ENCODE peak calls at places on chromosome 4, in seven cellular contexts. V, G, L, R, I, Q and N are unnamed samples.

GRCh38 chr4:242121-242848 is 63.0 kb downstream of the ZNF732 start:
- DNase-seq in Q (peak; percentile 41), I (peak; percentile 59), R (peak; percentile 30), V (peak; percentile 72), L (peak; percentile 51), G (peak; percentile 69), N (peak; percentile 16)

GRCh38 chr4:41569957-41570356 is 32.0 kb downstream of the LIMCH1 start:
- DNase-seq in R (no peak), L (no peak), I (peak; percentile 59), Q (no peak), V (peak; percentile 77), G (no peak), N (no peak)

GRCh38 chr4:81084029-81084428 is 53.5 kb downstream of the BMP3 start:
- DNase-seq in L (peak; percentile 33), Q (no peak), G (no peak), V (no peak), R (no peak), I (no peak), N (peak; percentile 15)

GRCh38 chr4:42643685-42644084 is 13.2 kb downstream of the ATP8A1 start:
- DNase-seq in G (no peak), Q (no peak), L (no peak), V (no peak), I (no peak), R (no peak), N (no peak)

GRCh38 chr4:65589331-65589730 is 81.0 kb downstream of the EPHA5 start:
- DNase-seq in L (no peak), Q (no peak), G (no peak), I (no peak), V (no peak), R (no peak), N (no peak)

GRCh38 chr4:170259631-170260153 is 169.9 kb upstream of the AADAT start:
- DNase-seq in I (no peak), V (peak; percentile 74), R (peak; percentile 71), L (peak; percentile 86), G (peak; percentile 67), Q (peak; percentile 52), N (peak; percentile 76)

GRCh38 chr4:85967872-85968271 is 392.0 kb downstream of the MAPK10 start:
- DNase-seq in I (no peak), Q (no peak), G (no peak), R (no peak), V (no peak), L (no peak), N (no peak)

GRCh38 chr4:169010125-169011023 is at the start of gene CBR4:
- DNase-seq in L (peak; percentile 100), G (peak; percentile 99), R (peak; percentile 98), V (peak; percentile 99), Q (peak; percentile 92), I (peak; percentile 98), N (peak; percentile 77)

DNA sequence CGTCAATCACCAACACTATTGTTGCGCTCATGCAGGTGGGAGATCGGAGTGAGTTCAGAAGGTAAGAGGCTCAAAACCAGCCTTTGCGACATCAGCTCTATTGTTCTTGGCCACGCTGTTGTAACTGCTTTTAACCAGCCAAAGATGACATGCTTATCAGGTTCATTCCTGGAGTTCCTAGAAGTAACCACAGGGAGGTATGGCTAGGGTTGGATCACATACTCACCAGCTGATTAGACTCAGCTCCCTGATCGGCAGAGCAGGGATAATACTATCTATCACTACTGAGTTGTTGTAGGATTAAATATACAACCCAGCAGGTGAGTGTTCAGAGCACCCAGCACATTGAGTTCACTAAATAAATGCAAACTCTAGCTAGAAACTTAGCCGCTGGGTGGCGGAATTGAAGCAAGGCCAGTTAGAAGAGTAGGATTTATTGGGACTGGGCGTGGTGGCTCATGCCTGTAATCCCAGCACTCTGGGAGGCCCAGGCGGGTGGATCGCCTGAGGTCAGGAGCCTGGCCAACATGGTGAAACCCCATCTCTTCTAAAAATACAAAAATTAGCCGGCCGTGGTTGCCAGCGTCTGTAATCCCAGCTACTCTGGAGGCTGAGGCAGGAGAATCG is 12.4 kb downstream of the SLC34A2 start:
- DNase-seq in G (peak; percentile 40), Q (no peak), I (no peak), L (no peak), V (no peak), R (no peak), N (no peak)
- TF ChIP-seq CTCF in G (no peak), Q (no peak), I (no peak), L (no peak), V (no peak), R (no peak), N (no peak)

GRCh38 chr4:99154658-99155342 is 10.7 kb upstream of the ADH4 start:
- DNase-seq in G (no peak), I (no peak), Q (no peak), R (no peak), V (no peak), L (no peak), N (no peak)

GRCh38 chr4:99156992-99157391 is 12.9 kb upstream of the ADH4 start:
- DNase-seq in V (no peak), Q (no peak), G (no peak), R (no peak), L (no peak), I (no peak), N (no peak)

GRCh38 chr4:99157478-99157935 is 13.4 kb upstream of the ADH4 start:
- DNase-seq in I (no peak), R (no peak), V (no peak), L (no peak), Q (no peak), G (no peak), N (no peak)

GRCh38 chr4:99161700-99162099 is 17.6 kb upstream of the ADH4 start:
- DNase-seq in I (no peak), Q (no peak), G (no peak), L (no peak), R (no peak), V (no peak), N (no peak)

DNA sequence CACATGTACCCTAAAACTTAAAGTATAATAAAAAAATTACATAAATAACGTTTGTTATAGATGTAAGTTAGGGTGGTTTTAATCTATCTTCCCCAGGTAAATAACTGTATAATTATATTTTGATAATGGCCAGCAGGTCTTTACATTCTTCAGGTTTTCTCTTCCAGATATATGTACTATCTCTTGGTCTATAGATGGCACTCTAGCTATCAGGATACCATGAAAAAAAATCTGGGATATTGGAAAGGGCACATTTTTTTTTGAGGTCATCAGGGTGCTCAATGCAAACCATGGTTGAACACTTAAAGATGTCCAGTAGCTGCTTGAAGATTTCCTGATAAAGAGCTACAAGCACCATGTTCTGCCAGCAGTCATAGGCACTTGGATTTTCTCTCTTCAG is 15.6 kb upstream of the ADH4 start:
- DNase-seq in Q (no peak), G (no peak), V (no peak), I (no peak), L (no peak), R (no peak), N (no peak)
- TF ChIP-seq CTCF in Q (no peak), G (no peak), V (no peak), I (no peak), L (no peak), R (no peak), N (peak; percentile 30)

GRCh38 chr4:102638621-102639020 is 122.1 kb downstream of the MANBA start:
- DNase-seq in G (no peak), L (no peak), I (no peak), V (no peak), R (no peak), Q (no peak), N (no peak)
- TF ChIP-seq CTCF in G (no peak), L (no peak), I (no peak), V (no peak), R (no peak), Q (no peak), N (no peak)

DNA sequence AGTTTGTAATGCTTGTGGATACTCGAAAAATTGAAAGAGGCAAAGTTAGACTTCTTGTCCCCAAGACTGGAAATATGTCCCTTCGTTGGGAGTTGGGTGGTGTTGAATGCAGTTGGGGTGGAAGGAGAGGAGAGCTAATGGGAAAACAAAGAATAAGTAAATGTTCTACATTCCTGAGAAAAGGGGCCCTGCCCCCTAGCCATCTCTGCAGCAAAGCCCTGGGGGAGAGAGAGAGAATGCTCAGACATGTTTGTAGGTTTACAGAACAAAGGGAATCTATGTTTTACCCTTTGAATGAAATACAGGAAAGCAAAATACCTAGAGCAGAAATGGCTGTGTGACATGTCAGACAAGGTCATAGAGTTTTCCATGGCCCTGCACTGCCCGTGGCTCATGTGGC is 88.1 kb downstream of the RASL11B start:
- DNase-seq in R (no peak), V (no peak), Q (no peak), L (no peak), G (no peak), I (no peak), N (no peak)
- TF ChIP-seq CTCF in R (no peak), V (no peak), Q (no peak), L (no peak), G (no peak), I (no peak), N (no peak)

GRCh38 chr4:6727081-6727942 is 11.3 kb downstream of the BLOC1S4 start:
- DNase-seq in G (no peak), Q (no peak), R (no peak), L (peak; percentile 73), V (no peak), I (no peak), N (no peak)
- TF ChIP-seq CTCF in G (no peak), Q (no peak), R (no peak), L (no peak), V (no peak), I (no peak), N (no peak)

DNA sequence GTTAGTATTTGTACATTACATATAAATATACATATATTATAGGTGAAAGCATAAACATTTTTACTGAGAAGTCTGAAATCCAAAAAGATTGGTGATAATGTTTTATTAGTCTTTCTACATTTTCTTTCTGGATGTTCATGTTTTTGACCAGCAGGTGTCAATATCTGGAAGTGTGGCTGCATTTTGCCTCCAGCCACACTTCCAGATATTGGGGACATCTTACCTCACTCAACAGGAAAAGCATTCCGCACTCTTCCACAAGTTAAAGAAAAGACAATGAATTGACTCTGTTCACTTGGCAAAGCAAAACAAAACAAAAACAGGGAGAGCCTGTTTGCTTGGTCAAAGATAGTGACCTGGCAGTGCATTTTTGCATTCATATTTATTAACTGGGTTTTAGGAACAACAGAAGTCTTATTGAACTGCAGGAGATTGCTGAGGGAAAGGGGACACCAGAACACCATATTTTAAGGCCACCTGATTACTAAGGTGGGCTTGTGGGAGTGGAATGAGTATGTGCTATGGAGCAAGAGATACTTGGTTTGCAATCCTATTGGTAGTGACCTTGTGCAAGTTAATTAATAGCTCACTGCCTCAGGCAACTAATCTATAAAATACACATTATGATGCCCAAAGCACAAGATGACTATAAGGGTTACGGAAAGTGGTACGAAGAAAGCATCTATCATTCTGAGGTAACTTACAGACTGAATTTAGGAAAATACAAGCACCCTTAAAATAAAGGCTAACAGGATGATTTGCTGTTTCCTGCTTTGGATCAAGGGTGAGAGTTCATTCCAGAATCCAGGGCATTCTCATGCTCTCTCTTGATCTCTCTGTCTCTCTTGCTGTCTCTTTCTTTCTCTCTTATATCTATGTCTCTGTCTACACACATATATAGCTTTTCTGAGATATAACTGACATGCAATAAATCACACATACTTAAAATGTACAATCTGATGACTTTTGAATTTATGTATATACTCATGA is 389.9 kb upstream of the EMCN start:
- DNase-seq in I (no peak), L (peak; percentile 21), V (no peak), G (no peak), R (no peak), Q (no peak), N (no peak)
- TF ChIP-seq CTCF in I (peak; percentile 41), L (peak; percentile 32), V (peak; percentile 31), G (peak; percentile 40), R (no peak), Q (no peak), N (peak; percentile 57)

DNA sequence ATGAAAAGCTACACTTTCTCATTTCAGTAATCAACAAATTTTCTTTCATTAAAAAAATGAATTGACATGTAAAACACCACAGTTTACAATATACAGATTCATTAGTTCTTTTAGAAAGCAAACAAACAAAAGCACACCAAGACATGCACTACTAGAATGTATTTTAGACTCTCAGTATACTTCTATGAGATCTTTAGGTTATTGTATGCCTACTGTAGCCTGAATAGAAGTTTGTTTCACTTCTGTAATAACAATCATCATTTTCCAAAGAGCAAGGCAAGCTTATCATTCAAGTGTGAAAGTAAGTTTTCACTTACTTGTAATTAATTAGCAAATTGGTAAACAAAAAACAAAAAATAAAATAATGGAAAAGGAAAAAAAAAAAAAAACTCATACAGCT is 24.9 kb downstream of the CXXC4 start:
- DNase-seq in L (no peak), Q (no peak), V (no peak), G (no peak), R (no peak), I (no peak), N (no peak)
- TF ChIP-seq CTCF in L (no peak), Q (no peak), V (no peak), G (no peak), R (no peak), I (no peak), N (no peak)